ENCODE peak calls at places on chromosomes 16 and 17, in seven cellular contexts. One of them, this sample, is unnamed.

GRCh38 chr17:57567278-57567677 is 177.8 kb downstream of the CCDC182 start:
- DNase-seq in H1: no peak
- DNase-seq in HCT116: no peak
- DNase-seq in GM12878: no peak
- DNase-seq in K562: no peak
- DNase-seq in SK-N-SH: peak; percentile 74
- DNase-seq in HepG2: no peak
- DNase-seq in this sample: no peak

GRCh38 chr17:74271281-74271680 is 2.8 kb upstream of the DNAI2 start:
- DNase-seq in GM12878: no peak
- DNase-seq in SK-N-SH: no peak
- DNase-seq in HepG2: no peak
- DNase-seq in H1: no peak
- DNase-seq in K562: no peak
- DNase-seq in HCT116: no peak
- DNase-seq in this sample: peak; percentile 81

GRCh38 chr17:4658478-4659305 is 17.2 kb upstream of the ALOX15 start:
- DNase-seq in HepG2: no peak
- DNase-seq in H1: no peak
- DNase-seq in K562: peak; percentile 80
- DNase-seq in HCT116: no peak
- DNase-seq in GM12878: no peak
- DNase-seq in SK-N-SH: peak; percentile 58
- DNase-seq in this sample: no peak

GRCh38 chr16:17469011-17469741 is 1.6 kb downstream of the XYLT1 start:
- DNase-seq in H1: no peak
- DNase-seq in SK-N-SH: peak; percentile 34
- DNase-seq in HepG2: no peak
- DNase-seq in HCT116: no peak
- DNase-seq in K562: no peak
- DNase-seq in GM12878: no peak
- DNase-seq in this sample: no peak

GRCh38 chr16:38941-39892 is 14.2 kb downstream of the POLR3K start:
- DNase-seq in GM12878: peak; percentile 79
- DNase-seq in HepG2: no peak
- DNase-seq in K562: peak; percentile 36
- DNase-seq in HCT116: no peak
- DNase-seq in H1: no peak
- DNase-seq in SK-N-SH: no peak
- DNase-seq in this sample: no peak

GRCh38 chr17:50578173-50578572 is 17.7 kb downstream of the CACNA1G start:
- DNase-seq in HepG2: no peak
- DNase-seq in GM12878: no peak
- DNase-seq in HCT116: no peak
- DNase-seq in H1: no peak
- DNase-seq in K562: no peak
- DNase-seq in SK-N-SH: no peak
- DNase-seq in this sample: no peak

GRCh38 chr17:59004338-59005111 is 102.2 kb downstream of the TRIM37 start:
- DNase-seq in HepG2: peak; percentile 58
- DNase-seq in GM12878: peak; percentile 48
- DNase-seq in H1: peak; percentile 10
- DNase-seq in HCT116: peak; percentile 59
- DNase-seq in K562: peak; percentile 60
- DNase-seq in SK-N-SH: peak; percentile 63
- DNase-seq in this sample: peak; percentile 78

GRCh38 chr17:66123163-66123562 is 68.8 kb downstream of the CEP112 start:
- DNase-seq in H1: no peak
- DNase-seq in GM12878: no peak
- DNase-seq in HCT116: peak; percentile 15
- DNase-seq in K562: no peak
- DNase-seq in SK-N-SH: no peak
- DNase-seq in HepG2: no peak
- DNase-seq in this sample: no peak

GRCh38 chr17:76968707-76969597 is 100.7 kb downstream of the MGAT5B start:
- DNase-seq in H1: peak; percentile 96
- DNase-seq in GM12878: no peak
- DNase-seq in SK-N-SH: peak; percentile 84
- DNase-seq in K562: no peak
- DNase-seq in HCT116: no peak
- DNase-seq in HepG2: no peak
- DNase-seq in this sample: peak; percentile 49

GRCh38 chr16:86578499-86579267 is at the start of gene FOXL1:
- DNase-seq in HCT116: no peak
- DNase-seq in K562: no peak
- DNase-seq in H1: no peak
- DNase-seq in SK-N-SH: no peak
- DNase-seq in HepG2: no peak
- DNase-seq in GM12878: no peak
- DNase-seq in this sample: no peak

GRCh38 chr17:27362909-27363308 is 69.0 kb downstream of the WSB1 start:
- DNase-seq in GM12878: no peak
- DNase-seq in K562: no peak
- DNase-seq in H1: no peak
- DNase-seq in HCT116: no peak
- DNase-seq in SK-N-SH: no peak
- DNase-seq in HepG2: no peak
- DNase-seq in this sample: no peak

GRCh38 chr16:22189473-22190168 is 16.5 kb upstream of the EEF2K start:
- DNase-seq in H1: no peak
- DNase-seq in HepG2: no peak
- DNase-seq in GM12878: no peak
- DNase-seq in SK-N-SH: peak; percentile 55
- DNase-seq in K562: no peak
- DNase-seq in HCT116: no peak
- DNase-seq in this sample: peak; percentile 74

GRCh38 chr16:67190448-67191399 is 788 bp upstream of the EXOC3L1 start:
- DNase-seq in K562: no peak
- DNase-seq in GM12878: no peak
- DNase-seq in HCT116: no peak
- DNase-seq in H1: no peak
- DNase-seq in SK-N-SH: no peak
- DNase-seq in HepG2: no peak
- DNase-seq in this sample: no peak

GRCh38 chr17:82327757-82328140 is 5.8 kb downstream of the SECTM1 start:
- DNase-seq in HCT116: no peak
- DNase-seq in SK-N-SH: no peak
- DNase-seq in HepG2: no peak
- DNase-seq in K562: no peak
- DNase-seq in H1: no peak
- DNase-seq in GM12878: no peak
- DNase-seq in this sample: no peak

GRCh38 chr16:81711609-81712329 is 67.3 kb upstream of the PLCG2 start:
- DNase-seq in K562: peak; percentile 57
- DNase-seq in GM12878: no peak
- DNase-seq in HCT116: peak; percentile 86
- DNase-seq in H1: no peak
- DNase-seq in SK-N-SH: peak; percentile 41
- DNase-seq in HepG2: no peak
- DNase-seq in this sample: no peak

GRCh38 chr17:14792751-14793150 is 472.4 kb downstream of the PMP22 start:
- DNase-seq in H1: no peak
- DNase-seq in GM12878: no peak
- DNase-seq in HCT116: no peak
- DNase-seq in K562: no peak
- DNase-seq in SK-N-SH: no peak
- DNase-seq in HepG2: no peak
- DNase-seq in this sample: no peak

GRCh38 chr17:72192409-72193192 is 71.8 kb downstream of the SOX9 start:
- DNase-seq in HepG2: no peak
- DNase-seq in SK-N-SH: no peak
- DNase-seq in HCT116: no peak
- DNase-seq in K562: no peak
- DNase-seq in H1: no peak
- DNase-seq in GM12878: no peak
- DNase-seq in this sample: no peak

DNA sequence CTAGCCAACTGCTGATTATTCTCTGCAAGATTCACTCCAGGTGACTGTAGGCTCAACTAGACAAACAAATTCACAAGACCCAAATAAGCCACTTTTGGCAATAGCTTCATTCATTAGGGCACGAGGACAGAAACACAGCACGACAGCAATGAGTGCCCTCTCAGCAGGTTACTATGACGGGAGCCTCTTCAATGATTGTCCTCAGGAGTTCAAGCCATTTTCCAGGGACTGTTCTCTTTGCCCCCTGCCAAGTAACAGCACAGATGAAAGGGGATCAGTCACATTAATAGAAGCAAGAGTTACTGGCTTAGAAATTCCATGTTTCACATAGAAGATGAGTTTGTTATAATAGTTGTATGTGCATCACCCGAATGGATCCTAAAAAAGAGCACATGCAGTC is 712.2 kb downstream of the CDH8 start:
- DNase-seq in K562: no peak
- DNase-seq in H1: no peak
- DNase-seq in HCT116: no peak
- DNase-seq in HepG2: no peak
- DNase-seq in SK-N-SH: no peak
- DNase-seq in GM12878: no peak
- DNase-seq in this sample: no peak
- TF ChIP-seq JUND in K562: no peak
- TF ChIP-seq JUND in H1: no peak
- TF ChIP-seq JUND in HCT116: no peak
- TF ChIP-seq JUND in HepG2: no peak
- TF ChIP-seq JUND in SK-N-SH: no peak
- TF ChIP-seq JUND in GM12878: no peak
- TF ChIP-seq JUND in this sample: no peak

DNA sequence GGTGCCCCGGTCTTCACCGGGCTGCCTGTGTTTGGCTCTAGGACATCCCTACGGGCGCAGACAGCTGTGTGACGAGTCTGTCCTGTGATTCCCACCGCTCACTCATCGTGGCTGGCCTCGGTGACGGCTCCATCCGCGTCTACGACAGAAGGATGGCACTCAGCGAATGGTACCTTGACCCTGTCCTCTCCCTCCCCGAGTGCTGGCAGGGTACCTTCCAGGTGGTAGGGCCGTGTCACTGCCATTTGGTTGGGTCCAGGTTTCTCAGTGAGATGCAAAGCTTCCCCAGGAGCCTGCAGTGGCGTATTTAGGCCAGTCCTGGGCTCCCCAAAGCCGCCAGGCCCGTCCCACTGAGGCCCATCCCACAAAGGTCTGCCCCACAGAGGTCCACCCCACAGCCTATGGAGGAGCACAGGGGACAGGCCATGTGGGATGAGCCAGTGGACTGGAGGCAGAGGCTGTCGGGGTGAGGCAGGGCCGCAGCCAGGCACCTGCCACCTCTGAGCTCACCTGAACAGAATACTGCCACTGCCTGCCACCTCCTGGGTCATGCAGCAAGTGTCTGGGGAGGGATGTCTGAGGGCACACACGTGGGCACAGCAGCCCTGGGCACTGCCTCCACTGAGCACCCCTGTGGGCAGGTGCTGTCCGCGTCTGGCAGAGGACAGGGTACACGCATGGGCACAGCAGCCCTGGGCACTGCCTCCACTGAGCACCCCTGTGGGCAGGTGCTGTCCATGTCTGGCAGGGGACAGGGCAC is 31.4 kb upstream of the CHMP6 start:
- DNase-seq in HCT116: no peak
- DNase-seq in GM12878: no peak
- DNase-seq in H1: no peak
- DNase-seq in K562: no peak
- DNase-seq in SK-N-SH: no peak
- DNase-seq in HepG2: no peak
- DNase-seq in this sample: no peak
- TF ChIP-seq JUND in HCT116: no peak
- TF ChIP-seq JUND in GM12878: no peak
- TF ChIP-seq JUND in H1: no peak
- TF ChIP-seq JUND in K562: no peak
- TF ChIP-seq JUND in SK-N-SH: no peak
- TF ChIP-seq JUND in HepG2: no peak
- TF ChIP-seq JUND in this sample: no peak

DNA sequence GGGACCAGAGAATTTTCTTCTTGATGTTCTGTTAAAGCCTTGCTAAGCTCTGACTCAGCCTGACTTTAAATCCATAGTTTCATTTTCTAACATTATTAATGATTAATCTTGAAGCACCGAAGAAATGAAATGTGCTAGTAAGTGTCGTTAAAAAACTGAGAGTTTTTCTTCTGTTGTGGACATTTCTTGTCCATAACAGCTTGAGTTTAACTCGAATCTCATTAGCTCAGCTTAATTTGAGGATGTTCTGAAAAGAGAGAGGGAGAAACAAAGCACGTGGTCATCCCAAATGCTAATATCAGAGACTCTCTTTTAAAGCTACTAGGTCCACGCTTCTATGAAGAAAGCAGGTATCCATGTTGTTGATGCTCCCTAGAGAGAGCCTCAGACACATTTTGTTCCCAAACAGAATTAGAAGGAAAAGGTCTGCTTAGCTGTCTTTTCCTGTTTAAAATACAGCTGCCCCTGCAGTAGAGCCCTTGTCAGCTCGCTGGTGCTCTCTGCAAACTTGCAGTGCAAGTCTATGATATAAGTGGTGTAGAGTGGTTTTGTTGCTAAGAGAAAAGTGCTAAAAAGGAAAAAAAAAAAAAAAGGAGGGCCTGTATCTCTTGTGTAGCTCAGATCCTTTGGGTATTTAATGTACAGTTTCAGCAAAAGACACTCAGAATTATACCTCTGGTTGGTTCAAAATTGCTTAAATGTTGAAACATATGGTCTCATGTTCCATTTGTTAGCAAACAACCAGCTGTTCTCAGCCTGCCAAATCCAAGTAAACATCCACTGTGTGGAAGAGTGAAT is 191.1 kb upstream of the TBX2 start:
- DNase-seq in H1: no peak
- DNase-seq in HepG2: no peak
- DNase-seq in HCT116: no peak
- DNase-seq in SK-N-SH: no peak
- DNase-seq in K562: no peak
- DNase-seq in GM12878: no peak
- DNase-seq in this sample: no peak
- TF ChIP-seq JUND in H1: no peak
- TF ChIP-seq JUND in HepG2: no peak
- TF ChIP-seq JUND in HCT116: no peak
- TF ChIP-seq JUND in SK-N-SH: no peak
- TF ChIP-seq JUND in K562: no peak
- TF ChIP-seq JUND in GM12878: no peak
- TF ChIP-seq JUND in this sample: no peak

GRCh38 chr16:56851671-56852400 is 13.2 kb upstream of the SLC12A3 start:
- DNase-seq in H1: peak; percentile 29
- DNase-seq in HepG2: peak; percentile 35
- DNase-seq in SK-N-SH: no peak
- DNase-seq in HCT116: no peak
- DNase-seq in GM12878: no peak
- DNase-seq in K562: no peak
- DNase-seq in this sample: peak; percentile 15

GRCh38 chr16:56849690-56850680 is 15.0 kb upstream of the SLC12A3 start:
- DNase-seq in K562: no peak
- DNase-seq in GM12878: no peak
- DNase-seq in SK-N-SH: no peak
- DNase-seq in H1: no peak
- DNase-seq in HepG2: peak; percentile 84
- DNase-seq in HCT116: no peak
- DNase-seq in this sample: no peak

GRCh38 chr16:56848955-56849689 is 15.9 kb upstream of the SLC12A3 start:
- DNase-seq in HepG2: peak; percentile 39
- DNase-seq in H1: no peak
- DNase-seq in K562: no peak
- DNase-seq in GM12878: no peak
- DNase-seq in SK-N-SH: no peak
- DNase-seq in HCT116: no peak
- DNase-seq in this sample: no peak

GRCh38 chr16:56847173-56847948 is 17.6 kb upstream of the SLC12A3 start:
- DNase-seq in K562: no peak
- DNase-seq in HCT116: no peak
- DNase-seq in HepG2: no peak
- DNase-seq in H1: no peak
- DNase-seq in GM12878: no peak
- DNase-seq in SK-N-SH: no peak
- DNase-seq in this sample: no peak

GRCh38 chr16:56848056-56848936 is 16.7 kb upstream of the SLC12A3 start:
- DNase-seq in GM12878: no peak
- DNase-seq in HepG2: no peak
- DNase-seq in H1: no peak
- DNase-seq in K562: no peak
- DNase-seq in HCT116: no peak
- DNase-seq in SK-N-SH: no peak
- DNase-seq in this sample: no peak
- TF ChIP-seq JUND in GM12878: no peak
- TF ChIP-seq JUND in HepG2: no peak
- TF ChIP-seq JUND in H1: no peak
- TF ChIP-seq JUND in K562: no peak
- TF ChIP-seq JUND in HCT116: no peak
- TF ChIP-seq JUND in SK-N-SH: peak; percentile 64
- TF ChIP-seq JUND in this sample: no peak